ENCODE peak calls at places on chromosomes 16 and 17, in seven cellular contexts. One of them, this sample, is unnamed.
A peak's percentile ranks its signal among the peaks of the same experiment; 100 is the strongest.

GRCh38 chr17:80086081-80086480 is 15.3 kb upstream of the GAA start:
- DNase-seq in brain microvascular endothelial cell: no peak
- DNase-seq in tibial nerve: no peak
- DNase-seq in AG04450: no peak
- DNase-seq in GM10248: no peak
- DNase-seq in fibroblast of lung: no peak
- DNase-seq in tibial artery: no peak
- DNase-seq in this sample: no peak

GRCh38 chr17:50621562-50621961 is 13.1 kb upstream of the ABCC3 start:
- DNase-seq in brain microvascular endothelial cell: no peak
- DNase-seq in tibial nerve: no peak
- DNase-seq in AG04450: no peak
- DNase-seq in GM10248: no peak
- DNase-seq in fibroblast of lung: no peak
- DNase-seq in tibial artery: no peak
- DNase-seq in this sample: no peak

GRCh38 chr17:43578699-43579569 is 32.8 kb upstream of the ETV4 start:
- DNase-seq in brain microvascular endothelial cell: peak; percentile 20
- DNase-seq in tibial nerve: no peak
- DNase-seq in AG04450: no peak
- DNase-seq in GM10248: peak; percentile 64
- DNase-seq in fibroblast of lung: peak; percentile 32
- DNase-seq in tibial artery: no peak
- DNase-seq in this sample: no peak

GRCh38 chr17:80890551-80890930 is 101.1 kb upstream of the CHMP6 start:
- DNase-seq in brain microvascular endothelial cell: no peak
- DNase-seq in tibial nerve: no peak
- DNase-seq in AG04450: no peak
- DNase-seq in GM10248: no peak
- DNase-seq in fibroblast of lung: no peak
- DNase-seq in tibial artery: no peak
- DNase-seq in this sample: no peak

GRCh38 chr17:76202516-76202915 is 37.8 kb downstream of the RNF157 start:
- DNase-seq in brain microvascular endothelial cell: peak; percentile 36
- DNase-seq in tibial nerve: no peak
- DNase-seq in AG04450: no peak
- DNase-seq in GM10248: no peak
- DNase-seq in fibroblast of lung: no peak
- DNase-seq in tibial artery: no peak
- DNase-seq in this sample: no peak

GRCh38 chr17:57281887-57282653 is 25.7 kb downstream of the MSI2 start:
- DNase-seq in brain microvascular endothelial cell: peak; percentile 14
- DNase-seq in tibial nerve: no peak
- DNase-seq in AG04450: no peak
- DNase-seq in GM10248: no peak
- DNase-seq in fibroblast of lung: no peak
- DNase-seq in tibial artery: no peak
- DNase-seq in this sample: no peak

GRCh38 chr16:89134269-89134668 is 37.3 kb upstream of the CDH15 start:
- DNase-seq in brain microvascular endothelial cell: no peak
- DNase-seq in tibial nerve: no peak
- DNase-seq in AG04450: no peak
- DNase-seq in GM10248: no peak
- DNase-seq in fibroblast of lung: no peak
- DNase-seq in tibial artery: peak; percentile 39
- DNase-seq in this sample: no peak

GRCh38 chr16:50059669-50060068 is 6.1 kb upstream of the HEATR3 start:
- DNase-seq in brain microvascular endothelial cell: no peak
- DNase-seq in tibial nerve: no peak
- DNase-seq in AG04450: no peak
- DNase-seq in GM10248: no peak
- DNase-seq in fibroblast of lung: no peak
- DNase-seq in tibial artery: no peak
- DNase-seq in this sample: no peak

GRCh38 chr17:71033336-71033735 is 864.0 kb downstream of the KCNJ2 start:
- DNase-seq in brain microvascular endothelial cell: no peak
- DNase-seq in tibial nerve: no peak
- DNase-seq in AG04450: no peak
- DNase-seq in GM10248: no peak
- DNase-seq in fibroblast of lung: no peak
- DNase-seq in tibial artery: no peak
- DNase-seq in this sample: no peak

GRCh38 chr16:66127459-66128362 is 238.8 kb upstream of the CDH5 start:
- DNase-seq in brain microvascular endothelial cell: no peak
- DNase-seq in tibial nerve: peak; percentile 20
- DNase-seq in AG04450: no peak
- DNase-seq in GM10248: no peak
- DNase-seq in fibroblast of lung: no peak
- DNase-seq in tibial artery: no peak
- DNase-seq in this sample: no peak

GRCh38 chr16:73161977-73162376 is 114.0 kb upstream of the ZFHX3 start:
- DNase-seq in brain microvascular endothelial cell: no peak
- DNase-seq in tibial nerve: no peak
- DNase-seq in AG04450: no peak
- DNase-seq in GM10248: no peak
- DNase-seq in fibroblast of lung: no peak
- DNase-seq in tibial artery: no peak
- DNase-seq in this sample: no peak

GRCh38 chr17:8206536-8206935 is 3.8 kb downstream of the AURKB start:
- DNase-seq in brain microvascular endothelial cell: no peak
- DNase-seq in tibial nerve: no peak
- DNase-seq in AG04450: no peak
- DNase-seq in GM10248: no peak
- DNase-seq in fibroblast of lung: no peak
- DNase-seq in tibial artery: no peak
- DNase-seq in this sample: no peak

GRCh38 chr16:24018485-24018884 is 182.7 kb downstream of the PRKCB start:
- DNase-seq in brain microvascular endothelial cell: no peak
- DNase-seq in tibial nerve: no peak
- DNase-seq in AG04450: no peak
- DNase-seq in GM10248: no peak
- DNase-seq in fibroblast of lung: no peak
- DNase-seq in tibial artery: no peak
- DNase-seq in this sample: no peak

GRCh38 chr17:7213895-7214299 is 5.7 kb downstream of the DLG4 start:
- DNase-seq in brain microvascular endothelial cell: peak; percentile 70
- DNase-seq in tibial nerve: peak; percentile 55
- DNase-seq in AG04450: no peak
- DNase-seq in GM10248: no peak
- DNase-seq in fibroblast of lung: peak; percentile 87
- DNase-seq in tibial artery: no peak
- DNase-seq in this sample: no peak

GRCh38 chr16:85433477-85433876 is 179.6 kb upstream of the GSE1 start:
- DNase-seq in brain microvascular endothelial cell: no peak
- DNase-seq in tibial nerve: no peak
- DNase-seq in AG04450: no peak
- DNase-seq in GM10248: no peak
- DNase-seq in fibroblast of lung: no peak
- DNase-seq in tibial artery: no peak
- DNase-seq in this sample: no peak

GRCh38 chr16:11128211-11129123 is 127.5 kb downstream of the SOCS1 start:
- DNase-seq in brain microvascular endothelial cell: no peak
- DNase-seq in tibial nerve: no peak
- DNase-seq in AG04450: no peak
- DNase-seq in GM10248: no peak
- DNase-seq in fibroblast of lung: peak; percentile 86
- DNase-seq in tibial artery: peak; percentile 66
- DNase-seq in this sample: no peak

GRCh38 chr17:35973333-35974260 is 7.7 kb downstream of the CCL16 start:
- DNase-seq in brain microvascular endothelial cell: peak; percentile 36
- DNase-seq in tibial nerve: no peak
- DNase-seq in AG04450: no peak
- DNase-seq in GM10248: no peak
- DNase-seq in fibroblast of lung: no peak
- DNase-seq in tibial artery: no peak
- DNase-seq in this sample: no peak

GRCh38 chr17:41417576-41418015 is 6.8 kb downstream of the KRT37 start:
- DNase-seq in brain microvascular endothelial cell: no peak
- DNase-seq in tibial nerve: no peak
- DNase-seq in AG04450: no peak
- DNase-seq in GM10248: peak; percentile 41
- DNase-seq in fibroblast of lung: no peak
- DNase-seq in tibial artery: no peak
- DNase-seq in this sample: no peak

GRCh38 chr17:70254735-70255460 is 85.6 kb downstream of the KCNJ2 start:
- DNase-seq in brain microvascular endothelial cell: no peak
- DNase-seq in tibial nerve: no peak
- DNase-seq in AG04450: no peak
- DNase-seq in GM10248: no peak
- DNase-seq in fibroblast of lung: peak; percentile 91
- DNase-seq in tibial artery: no peak
- DNase-seq in this sample: no peak

GRCh38 chr17:17784599-17785264 is 52.1 kb downstream of the SREBF1 start:
- DNase-seq in brain microvascular endothelial cell: peak; percentile 12
- DNase-seq in tibial nerve: no peak
- DNase-seq in AG04450: no peak
- DNase-seq in GM10248: no peak
- DNase-seq in fibroblast of lung: no peak
- DNase-seq in tibial artery: no peak
- DNase-seq in this sample: no peak

GRCh38 chr17:82924214-82924613 is 84.4 kb upstream of the ZNF750 start:
- DNase-seq in brain microvascular endothelial cell: no peak
- DNase-seq in tibial nerve: no peak
- DNase-seq in AG04450: no peak
- DNase-seq in GM10248: no peak
- DNase-seq in fibroblast of lung: no peak
- DNase-seq in tibial artery: no peak
- DNase-seq in this sample: no peak

GRCh38 chr16:76265434-76266045 is 11.7 kb upstream of the CNTNAP4 start:
- DNase-seq in brain microvascular endothelial cell: no peak
- DNase-seq in tibial nerve: no peak
- DNase-seq in AG04450: peak; percentile 8
- DNase-seq in GM10248: peak; percentile 12
- DNase-seq in fibroblast of lung: peak; percentile 30
- DNase-seq in tibial artery: no peak
- DNase-seq in this sample: no peak

GRCh38 chr17:56725144-56725543 is 108.6 kb downstream of the C17orf67 start:
- DNase-seq in brain microvascular endothelial cell: no peak
- DNase-seq in tibial nerve: no peak
- DNase-seq in AG04450: no peak
- DNase-seq in GM10248: no peak
- DNase-seq in fibroblast of lung: no peak
- DNase-seq in tibial artery: no peak
- DNase-seq in this sample: no peak

GRCh38 chr17:32123782-32124181 is 18.5 kb upstream of the RHOT1 start:
- DNase-seq in brain microvascular endothelial cell: peak; percentile 44
- DNase-seq in tibial nerve: peak; percentile 51
- DNase-seq in AG04450: no peak
- DNase-seq in GM10248: no peak
- DNase-seq in fibroblast of lung: peak; percentile 29
- DNase-seq in tibial artery: no peak
- DNase-seq in this sample: no peak

GRCh38 chr16:66895697-66895995 is 15.3 kb downstream of the PDP2 start:
- DNase-seq in brain microvascular endothelial cell: no peak
- DNase-seq in tibial nerve: no peak
- DNase-seq in AG04450: no peak
- DNase-seq in GM10248: no peak
- DNase-seq in fibroblast of lung: no peak
- DNase-seq in tibial artery: no peak
- DNase-seq in this sample: no peak

GRCh38 chr16:68750243-68750642 is 13.2 kb downstream of the CDH1 start:
- DNase-seq in brain microvascular endothelial cell: no peak
- DNase-seq in tibial nerve: no peak
- DNase-seq in AG04450: no peak
- DNase-seq in GM10248: no peak
- DNase-seq in fibroblast of lung: no peak
- DNase-seq in tibial artery: no peak
- DNase-seq in this sample: no peak

GRCh38 chr16:68752602-68753001 is 15.5 kb downstream of the CDH1 start:
- DNase-seq in brain microvascular endothelial cell: no peak
- DNase-seq in tibial nerve: no peak
- DNase-seq in AG04450: no peak
- DNase-seq in GM10248: no peak
- DNase-seq in fibroblast of lung: no peak
- DNase-seq in tibial artery: no peak
- DNase-seq in this sample: no peak

GRCh38 chr16:68746951-68747350 is 9.9 kb downstream of the CDH1 start:
- DNase-seq in brain microvascular endothelial cell: no peak
- DNase-seq in tibial nerve: no peak
- DNase-seq in AG04450: no peak
- DNase-seq in GM10248: no peak
- DNase-seq in fibroblast of lung: no peak
- DNase-seq in tibial artery: no peak
- DNase-seq in this sample: no peak

GRCh38 chr16:68751160-68751559 is 14.1 kb downstream of the CDH1 start:
- DNase-seq in brain microvascular endothelial cell: no peak
- DNase-seq in tibial nerve: no peak
- DNase-seq in AG04450: no peak
- DNase-seq in GM10248: no peak
- DNase-seq in fibroblast of lung: no peak
- DNase-seq in tibial artery: no peak
- DNase-seq in this sample: no peak

GRCh38 chr16:68749424-68749823 is 12.3 kb downstream of the CDH1 start:
- DNase-seq in brain microvascular endothelial cell: no peak
- DNase-seq in tibial nerve: no peak
- DNase-seq in AG04450: no peak
- DNase-seq in GM10248: no peak
- DNase-seq in fibroblast of lung: no peak
- DNase-seq in tibial artery: no peak
- DNase-seq in this sample: no peak
- TF ChIP-seq CTCF in brain microvascular endothelial cell: no peak
- TF ChIP-seq CTCF in tibial nerve: no peak
- TF ChIP-seq CTCF in AG04450: no peak
- TF ChIP-seq CTCF in GM10248: peak; percentile 6
- TF ChIP-seq CTCF in fibroblast of lung: no peak
- TF ChIP-seq CTCF in tibial artery: no peak
- TF ChIP-seq CTCF in this sample: no peak

DNA sequence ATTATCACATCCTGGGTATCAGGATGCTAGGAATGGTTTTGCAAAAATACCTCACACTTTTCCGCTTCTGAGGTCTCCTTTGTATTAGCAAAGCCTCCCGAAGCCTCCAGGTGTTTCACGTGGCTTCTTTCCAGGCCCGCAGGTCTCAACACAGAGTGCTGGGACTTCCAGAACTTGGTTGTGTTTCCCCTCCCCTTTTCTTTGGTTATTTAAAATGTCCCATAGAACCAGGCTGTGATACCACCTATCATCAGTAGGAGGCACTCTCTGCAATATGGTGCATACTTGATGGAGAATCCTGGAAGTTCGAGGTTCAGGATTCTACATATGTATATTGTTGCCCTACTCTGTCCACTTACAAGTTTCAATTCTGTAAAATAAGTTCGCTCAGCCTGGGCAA is 28.8 kb downstream of the ATP2C2 start:
- DNase-seq in brain microvascular endothelial cell: no peak
- DNase-seq in tibial nerve: no peak
- DNase-seq in AG04450: no peak
- DNase-seq in GM10248: no peak
- DNase-seq in fibroblast of lung: no peak
- DNase-seq in tibial artery: no peak
- DNase-seq in this sample: no peak
- TF ChIP-seq CTCF in brain microvascular endothelial cell: peak; percentile 37
- TF ChIP-seq CTCF in tibial nerve: no peak
- TF ChIP-seq CTCF in AG04450: no peak
- TF ChIP-seq CTCF in GM10248: no peak
- TF ChIP-seq CTCF in fibroblast of lung: no peak
- TF ChIP-seq CTCF in tibial artery: no peak
- TF ChIP-seq CTCF in this sample: no peak

GRCh38 chr17:44745301-44745700 is 13.5 kb upstream of the ADAM11 start:
- DNase-seq in brain microvascular endothelial cell: no peak
- DNase-seq in tibial nerve: no peak
- DNase-seq in AG04450: no peak
- DNase-seq in GM10248: no peak
- DNase-seq in fibroblast of lung: no peak
- DNase-seq in tibial artery: no peak
- DNase-seq in this sample: no peak
- TF ChIP-seq CTCF in brain microvascular endothelial cell: no peak
- TF ChIP-seq CTCF in tibial nerve: no peak
- TF ChIP-seq CTCF in AG04450: no peak
- TF ChIP-seq CTCF in GM10248: no peak
- TF ChIP-seq CTCF in fibroblast of lung: no peak
- TF ChIP-seq CTCF in tibial artery: no peak
- TF ChIP-seq CTCF in this sample: no peak

GRCh38 chr16:58105619-58106018 is 23.6 kb downstream of the CFAP20 start:
- DNase-seq in brain microvascular endothelial cell: no peak
- DNase-seq in tibial nerve: no peak
- DNase-seq in AG04450: no peak
- DNase-seq in GM10248: no peak
- DNase-seq in fibroblast of lung: no peak
- DNase-seq in tibial artery: no peak
- DNase-seq in this sample: no peak
- TF ChIP-seq CTCF in brain microvascular endothelial cell: no peak
- TF ChIP-seq CTCF in tibial nerve: no peak
- TF ChIP-seq CTCF in AG04450: no peak
- TF ChIP-seq CTCF in GM10248: no peak
- TF ChIP-seq CTCF in fibroblast of lung: no peak
- TF ChIP-seq CTCF in tibial artery: no peak
- TF ChIP-seq CTCF in this sample: no peak